ENCODE peak calls at places on chromosome 1, in ten cellular contexts. L is NCI-H2081; P is psoas muscle; C is AG20443; M is activated T-cell treated with anti-CD3 and anti-CD28 coated beads for 4 hours; W is endothelial cell of umbilical vein; O is NCI-H345; Z is stimulated activated CD8-positive, alpha-beta memory T cell treated with anti-CD3 and anti-CD28 coated beads, Interleukin-12 subunit alpha, Interleukin-12 subunit beta, amount 100 ng/mL, for 4 hours; S is hepatocyte; E is fibroblast of mammary gland. T is an unnamed sample.

GRCh38 chr1:33758698-33759097 is 105.2 kb upstream of the HMGB4 start:
- DNase-seq in L (no peak), P (peak; percentile 62), C (peak; percentile 49), M (no peak), W (no peak), O (no peak), Z (no peak), S (no peak), E (peak; percentile 98), T (no peak)

GRCh38 chr1:34642679-34643078 is 112.2 kb upstream of the GJB5 start:
- DNase-seq in L (no peak), P (no peak), C (no peak), M (no peak), W (no peak), O (no peak), Z (no peak), S (no peak), E (no peak), T (no peak)

GRCh38 chr1:52026278-52026677 is 7.3 kb downstream of the KTI12 start:
- DNase-seq in L (no peak), P (no peak), C (no peak), M (no peak), W (no peak), O (no peak), Z (no peak), S (no peak), E (no peak), T (no peak)

GRCh38 chr1:46342084-46342656 is 1.6 kb downstream of the NSUN4 start:
- DNase-seq in L (no peak), P (no peak), C (peak; percentile 40), M (no peak), W (no peak), O (no peak), Z (no peak), S (peak; percentile 16), E (peak; percentile 59), T (peak; percentile 37)

GRCh38 chr1:16905856-16906702 is 10.3 kb downstream of the RNU1-2 start:
- DNase-seq in L (no peak), P (no peak), C (no peak), M (no peak), W (no peak), O (no peak), Z (no peak), S (no peak), E (peak; percentile 64), T (no peak)

GRCh38 chr1:234265861-234266260 is 107.4 kb upstream of the COA6 start:
- DNase-seq in L (no peak), P (no peak), C (no peak), M (no peak), W (no peak), O (peak; percentile 79), Z (no peak), S (peak; percentile 6), E (no peak), T (no peak)

GRCh38 chr1:67332653-67333529 is 25.2 kb downstream of the IL12RB2 start:
- DNase-seq in L (no peak), P (no peak), C (no peak), M (no peak), W (no peak), O (no peak), Z (no peak), S (no peak), E (no peak), T (no peak)

GRCh38 chr1:57307382-57307781 is 116.5 kb downstream of the DAB1 start:
- DNase-seq in L (peak; percentile 4), P (no peak), C (no peak), M (peak; percentile 5), W (no peak), O (no peak), Z (no peak), S (peak; percentile 42), E (no peak), T (no peak)

GRCh38 chr1:41864471-41865040 is 54.2 kb downstream of the HIVEP3 start:
- DNase-seq in L (no peak), P (no peak), C (peak; percentile 32), M (no peak), W (no peak), O (no peak), Z (no peak), S (no peak), E (no peak), T (no peak)

GRCh38 chr1:17355898-17356297 is 16.1 kb upstream of the PADI6 start:
- DNase-seq in L (no peak), P (no peak), C (no peak), M (no peak), W (no peak), O (no peak), Z (no peak), S (no peak), E (no peak), T (no peak)

GRCh38 chr1:156813750-156814570 is 2.7 kb downstream of the SH2D2A start:
- DNase-seq in L (peak; percentile 70), P (peak; percentile 83), C (peak; percentile 81), M (peak; percentile 69), W (peak; percentile 51), O (peak; percentile 30), Z (peak; percentile 69), S (peak; percentile 82), E (peak; percentile 39), T (peak; percentile 35)

GRCh38 chr1:247849616-247850015 is 7.4 kb upstream of the TRIM58 start:
- DNase-seq in L (no peak), P (no peak), C (no peak), M (no peak), W (no peak), O (no peak), Z (no peak), S (no peak), E (peak; percentile 3), T (no peak)

GRCh38 chr1:66764994-66765578 is 12.8 kb downstream of the DYNLT5 start:
- DNase-seq in L (peak; percentile 59), P (no peak), C (peak; percentile 53), M (peak; percentile 63), W (peak; percentile 79), O (peak; percentile 47), Z (no peak), S (peak; percentile 66), E (peak; percentile 66), T (peak; percentile 38)

GRCh38 chr1:236154671-236155398 is 12.5 kb downstream of the GPR137B start:
- DNase-seq in L (no peak), P (no peak), C (no peak), M (no peak), W (no peak), O (no peak), Z (no peak), S (no peak), E (no peak), T (no peak)

GRCh38 chr1:87598429-87598828 is 269.7 kb downstream of the LMO4 start:
- DNase-seq in L (no peak), P (no peak), C (no peak), M (no peak), W (no peak), O (no peak), Z (no peak), S (no peak), E (no peak), T (no peak)

GRCh38 chr1:3610823-3611169 is 512 bp downstream of the MEGF6 start:
- DNase-seq in L (no peak), P (no peak), C (no peak), M (no peak), W (no peak), O (no peak), Z (no peak), S (no peak), E (no peak), T (no peak)

GRCh38 chr1:21811875-21812305 is at the start of gene LDLRAD2:
- DNase-seq in L (no peak), P (no peak), C (peak; percentile 57), M (no peak), W (no peak), O (no peak), Z (no peak), S (no peak), E (peak; percentile 43), T (no peak)

GRCh38 chr1:1250828-1251284 is 4.3 kb upstream of the C1QTNF12 start:
- DNase-seq in L (peak; percentile 67), P (no peak), C (no peak), M (peak; percentile 42), W (no peak), O (peak; percentile 57), Z (peak; percentile 66), S (no peak), E (no peak), T (peak; percentile 63)

GRCh38 chr1:11806307-11806936 is 431 bp downstream of the CLCN6 start:
- DNase-seq in L (peak; percentile 81), P (no peak), C (peak; percentile 55), M (no peak), W (peak; percentile 45), O (peak; percentile 87), Z (no peak), S (peak; percentile 60), E (peak; percentile 49), T (no peak)

GRCh38 chr1:87410771-87411170 is 82.1 kb downstream of the LMO4 start:
- DNase-seq in L (peak; percentile 84), P (peak; percentile 58), C (peak; percentile 11), M (no peak), W (no peak), O (peak; percentile 95), Z (no peak), S (no peak), E (no peak), T (no peak)

GRCh38 chr1:8951246-8951645 is 5.6 kb downstream of the CA6 start:
- DNase-seq in L (no peak), P (no peak), C (no peak), M (no peak), W (no peak), O (no peak), Z (no peak), S (no peak), E (no peak), T (no peak)

GRCh38 chr1:236167154-236167553 is 24.8 kb downstream of the GPR137B start:
- DNase-seq in L (no peak), P (no peak), C (no peak), M (no peak), W (no peak), O (no peak), Z (no peak), S (no peak), E (no peak), T (no peak)

GRCh38 chr1:168742386-168742785 is 13.4 kb upstream of the DPT start:
- DNase-seq in L (no peak), P (no peak), C (no peak), M (no peak), W (no peak), O (no peak), Z (no peak), S (no peak), E (no peak), T (no peak)

GRCh38 chr1:108208724-108209404 is 8.7 kb upstream of the SLC25A24 start:
- DNase-seq in L (no peak), P (peak; percentile 17), C (no peak), M (no peak), W (no peak), O (no peak), Z (no peak), S (peak; percentile 41), E (no peak), T (no peak)

GRCh38 chr1:208844158-208844557 is 600.0 kb upstream of the PLXNA2 start:
- DNase-seq in L (no peak), P (no peak), C (no peak), M (no peak), W (no peak), O (no peak), Z (no peak), S (no peak), E (no peak), T (no peak)

GRCh38 chr1:26686795-26687194 is 9.0 kb upstream of the ARID1A start:
- DNase-seq in L (no peak), P (no peak), C (no peak), M (no peak), W (no peak), O (no peak), Z (no peak), S (no peak), E (no peak), T (no peak)

GRCh38 chr1:54314691-54315455 is 91.3 kb downstream of the SSBP3 start:
- DNase-seq in L (peak; percentile 39), P (peak; percentile 50), C (no peak), M (no peak), W (no peak), O (peak; percentile 31), Z (no peak), S (no peak), E (no peak), T (no peak)

GRCh38 chr1:41726899-41727748 is 191.6 kb downstream of the HIVEP3 start:
- DNase-seq in L (no peak), P (peak; percentile 77), C (no peak), M (no peak), W (peak; percentile 61), O (no peak), Z (no peak), S (no peak), E (no peak), T (peak; percentile 64)

T was measured in memory B cell.